ENCODE peak calls at places on chromosomes 11 and 22, in ten cellular contexts. U, O, A, X, V, F, K, Z, T and N are unnamed samples. For H3K4me1, the result is how much of the 10 kb centered on the place peaks cover.

GRCh38 chr22:24432059-24432853 is 4.9 kb downstream of the ADORA2A start:
- DNase-seq in V (no peak), X (no peak), F (no peak), T (no peak), O (no peak), A (peak), U (peak), K (peak), Z (peak), N (peak)

GRCh38 chr22:50526849-50527801 is 1.7 kb upstream of the SCO2 start:
- DNase-seq in K (peak), X (no peak), V (no peak), U (no peak), F (no peak), A (peak), Z (peak), O (no peak), T (no peak), N (no peak)

GRCh38 chr11:72609045-72609444 is 65.2 kb downstream of the PDE2A start:
- DNase-seq in T (no peak), V (no peak), Z (no peak), K (peak), O (no peak), A (peak), F (no peak), X (no peak), U (peak), N (no peak)

GRCh38 chr11:123072279-123072678 is 10.3 kb upstream of the HSPA8 start:
- DNase-seq in F (no peak), X (peak), K (no peak), Z (no peak), T (no peak), O (no peak), A (no peak), V (no peak), U (no peak), N (no peak)

GRCh38 chr11:119361056-119361787 is 14.7 kb upstream of the MFRP start:
- DNase-seq in X (peak), A (peak), V (no peak), U (peak), F (peak), K (peak), Z (peak), T (no peak), O (no peak), N (peak)

GRCh38 chr22:39360674-39361413 is 11.1 kb downstream of the SYNGR1 start:
- DNase-seq in V (no peak), A (no peak), K (no peak), Z (no peak), U (no peak), X (peak), T (no peak), O (no peak), F (no peak), N (no peak)

GRCh38 chr22:38220163-38220562 is 18.4 kb downstream of the MAFF start:
- DNase-seq in X (no peak), K (no peak), V (no peak), F (no peak), U (peak), O (no peak), A (no peak), T (no peak), Z (no peak), N (no peak)

GRCh38 chr11:63536669-63537292 is at the start of gene PLAAT4:
- DNase-seq in F (no peak), U (peak), K (peak), O (no peak), A (no peak), X (peak), V (no peak), T (no peak), Z (no peak), N (peak)

GRCh38 chr11:78741794-78742193 is 167.1 kb upstream of the NARS2 start:
- DNase-seq in T (no peak), X (no peak), U (no peak), V (no peak), K (no peak), F (no peak), Z (no peak), O (no peak), A (no peak), N (no peak)

GRCh38 chr11:71454470-71455113 is 1.6 kb downstream of the NADSYN1 start:
- DNase-seq in A (peak), X (no peak), F (no peak), Z (no peak), K (no peak), O (no peak), T (no peak), V (no peak), U (no peak), N (no peak)

GRCh38 chr22:49515486-49515885 is 312.2 kb downstream of the BRD1 start:
- DNase-seq in X (no peak), F (no peak), K (no peak), O (no peak), Z (no peak), A (peak), T (no peak), U (no peak), V (no peak), N (no peak)

GRCh38 chr22:36253523-36254490 is 874 bp downstream of the APOL1 start:
- DNase-seq in X (no peak), T (no peak), K (no peak), U (peak), V (no peak), O (no peak), F (no peak), A (no peak), Z (no peak), N (peak)

GRCh38 chr22:27842236-27842993 is 40.9 kb upstream of the MN1 start:
- DNase-seq in Z (no peak), T (no peak), V (no peak), U (no peak), X (no peak), A (no peak), O (no peak), F (no peak), K (no peak), N (no peak)

GRCh38 chr11:77407613-77408012 is 66.3 kb downstream of the PAK1 start:
- DNase-seq in T (no peak), Z (no peak), X (peak), V (peak), A (no peak), K (peak), F (no peak), O (no peak), U (peak), N (peak)

GRCh38 chr11:2325719-2326118 is 23.9 kb downstream of the TSPAN32 start:
- DNase-seq in A (no peak), O (no peak), X (peak), F (no peak), T (no peak), V (no peak), U (peak), Z (peak), K (peak), N (no peak)

GRCh38 chr22:39234157-39234793 is 10.5 kb downstream of the PDGFB start:
- DNase-seq in U (no peak), A (no peak), Z (no peak), X (no peak), O (no peak), T (no peak), F (peak), V (no peak), K (peak), N (no peak)

GRCh38 chr11:44626645-44627044 is 61.2 kb downstream of the CD82 start:
- DNase-seq in F (no peak), T (no peak), A (no peak), K (no peak), V (no peak), X (no peak), U (no peak), Z (no peak), O (no peak), N (no peak)

GRCh38 chr22:32237021-32237420 is 18.1 kb downstream of the SLC5A4 start:
- DNase-seq in F (no peak), A (no peak), K (no peak), U (no peak), X (no peak), V (no peak), Z (no peak), T (no peak), O (no peak), N (no peak)

GRCh38 chr11:45144126-45145082 is 2.0 kb upstream of the PRDM11 start:
- DNase-seq in V (no peak), K (no peak), U (no peak), X (no peak), F (no peak), Z (peak), A (peak), T (no peak), O (no peak), N (no peak)

GRCh38 chr11:113596658-113597057 is 109.5 kb downstream of the TMPRSS5 start:
- DNase-seq in A (no peak), Z (no peak), V (no peak), T (no peak), F (no peak), K (no peak), O (no peak), X (no peak), U (no peak), N (no peak)

GRCh38 chr22:19723990-19724827 is 870 bp downstream of the GP1BB start:
- DNase-seq in T (no peak), V (no peak), K (peak), X (no peak), Z (no peak), F (peak), A (peak), U (no peak), O (no peak), N (no peak)

GRCh38 chr22:21026783-21027692 is 5.3 kb downstream of the SLC7A4 start:
- DNase-seq in O (no peak), F (no peak), V (no peak), X (no peak), T (no peak), U (peak), Z (peak), K (peak), A (no peak), N (peak)

GRCh38 chr11:4610258-4610935 is 2.4 kb upstream of the TRIM68 start:
- DNase-seq in K (no peak), F (no peak), Z (no peak), T (no peak), V (no peak), X (no peak), U (peak), A (peak), O (no peak), N (no peak)

GRCh38 chr11:107851704-107852315 is 6.8 kb downstream of the SLC35F2 start:
- DNase-seq in V (no peak), Z (no peak), F (no peak), O (no peak), X (no peak), T (no peak), U (no peak), A (no peak), K (no peak), N (no peak)

GRCh38 chr22:48077699-48078098 is 1315.2 kb downstream of the TBC1D22A start:
- DNase-seq in V (no peak), K (no peak), U (no peak), O (no peak), Z (peak), A (no peak), T (no peak), X (no peak), F (no peak), N (no peak)

GRCh38 chr11:1521382-1522080 is 35.0 kb upstream of the MOB2 start:
- DNase-seq in U (no peak), X (no peak), F (no peak), Z (no peak), A (peak), K (no peak), V (no peak), T (no peak), O (no peak), N (no peak)

GRCh38 chr22:44182591-44183588 is 2.2 kb downstream of the PARVG start:
- DNase-seq in O (peak), A (peak), U (no peak), Z (peak), T (no peak), K (no peak), F (no peak), X (no peak), V (no peak), N (no peak)

GRCh38 chr11:69396051-69396947 is 85.2 kb upstream of the LINC01488 start:
- DNase-seq in X (no peak), V (no peak), F (no peak), A (no peak), U (no peak), K (no peak), O (no peak), T (no peak), Z (peak), N (no peak)

GRCh38 chr11:64856382-64857227 is 12.2 kb upstream of the CDC42BPG start:
- DNase-seq in O (peak), X (no peak), T (no peak), F (no peak), A (no peak), V (peak), K (peak), U (peak), Z (peak), N (peak)

GRCh38 chr11:210122-210802 is 2.8 kb downstream of the RIC8A start:
- DNase-seq in X (no peak), T (no peak), F (no peak), U (peak), V (no peak), O (no peak), A (no peak), K (peak), Z (peak), N (peak)

GRCh38 chr22:17918840-17919239 is 105.5 kb downstream of the MICAL3 start:
- DNase-seq in O (no peak), Z (no peak), V (no peak), A (no peak), T (no peak), K (peak), F (no peak), X (no peak), U (peak), N (no peak)

GRCh38 chr22:23239429-23239828 is 59.1 kb downstream of the BCR start:
- DNase-seq in T (no peak), O (no peak), U (no peak), K (no peak), X (no peak), V (no peak), Z (no peak), A (no peak), F (no peak), N (no peak)

GRCh38 chr22:17120281-17120680 is 879 bp downstream of the TMEM121B start:
- DNase-seq in F (peak), V (no peak), A (no peak), T (peak), O (peak), X (peak), K (peak), Z (peak), U (peak), N (no peak)

GRCh38 chr22:25630446-25630845 is 66.0 kb downstream of the GRK3 start:
- DNase-seq in Z (no peak), U (no peak), X (no peak), O (no peak), K (peak), V (no peak), T (no peak), A (no peak), F (no peak), N (no peak)

GRCh38 chr11:46450846-46451470 is 59.4 kb upstream of the CHRM4 start:
- DNase-seq in X (no peak), U (no peak), Z (no peak), T (no peak), A (no peak), O (no peak), F (no peak), V (no peak), K (peak), N (no peak)

GRCh38 chr11:15618583-15619032 is 503.9 kb downstream of the INSC start:
- DNase-seq in K (no peak), O (no peak), X (no peak), Z (no peak), A (no peak), T (no peak), U (no peak), V (no peak), F (no peak), N (no peak)

GRCh38 chr11:15615412-15616096 is 500.8 kb downstream of the INSC start:
- DNase-seq in T (no peak), X (no peak), F (peak), A (no peak), V (no peak), O (no peak), K (no peak), Z (no peak), U (no peak), N (no peak)

GRCh38 chr11:15617126-15617525 is 502.4 kb downstream of the INSC start:
- DNase-seq in X (no peak), F (no peak), T (no peak), O (no peak), Z (no peak), V (no peak), A (no peak), U (no peak), K (no peak), N (no peak)

GRCh38 chr11:15613799-15614198 is 499.1 kb downstream of the INSC start:
- DNase-seq in Z (no peak), T (no peak), K (no peak), X (no peak), U (no peak), F (no peak), A (no peak), V (no peak), O (no peak), N (no peak)

DNA sequence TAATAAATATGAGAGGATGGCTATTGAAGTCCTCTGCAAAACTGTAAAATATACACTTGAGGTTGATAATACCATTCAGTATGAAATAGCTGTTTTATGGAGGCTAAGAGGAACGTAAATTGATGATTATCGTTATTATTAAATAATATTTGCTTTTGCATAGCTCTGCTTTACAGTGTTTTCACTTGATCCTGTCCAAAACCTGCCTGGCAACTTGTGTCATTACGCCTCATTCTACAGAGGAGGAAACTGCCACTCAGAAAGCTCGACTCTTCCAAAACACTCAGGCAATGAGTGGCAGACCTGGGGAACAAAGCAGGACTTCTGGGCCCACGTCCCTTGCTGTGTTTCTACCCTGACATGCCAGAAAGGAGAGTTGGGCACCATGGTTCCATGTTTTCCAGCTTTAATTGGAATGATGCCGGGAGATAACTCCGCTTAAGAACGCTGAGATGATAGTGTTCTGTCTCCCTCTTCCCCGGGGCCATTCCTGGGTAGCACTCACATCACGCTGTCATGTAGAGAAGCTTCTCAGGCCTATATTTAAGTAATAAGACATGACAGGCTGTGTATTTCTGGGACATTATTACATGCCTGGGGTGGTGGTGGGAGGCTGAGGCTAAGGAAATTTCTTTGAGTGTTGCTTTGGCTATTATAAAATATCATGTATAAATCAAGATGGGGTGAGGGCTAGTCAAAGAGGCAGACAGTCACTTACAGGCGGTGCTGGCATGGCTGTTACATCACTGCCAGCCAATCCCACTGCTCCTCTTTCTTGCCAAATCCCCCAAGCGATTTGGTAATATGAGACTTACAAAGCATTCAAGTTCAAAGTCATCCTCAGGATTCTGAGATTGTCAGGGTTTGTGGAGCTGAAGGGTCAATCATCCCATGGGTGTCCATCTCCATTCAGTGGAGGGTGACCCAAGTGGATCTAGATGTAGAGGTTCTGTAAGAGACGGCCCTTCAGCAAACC is 501.7 kb downstream of the INSC start:
- DNase-seq in U (no peak), X (no peak), T (no peak), K (no peak), A (no peak), O (no peak), F (no peak), V (no peak), Z (no peak), N (no peak)
- H3K4me1 ChIP-seq in U (under half), X (under half), T (under half), K (under half), A (under half), O (under half), F (under half), V (under half), Z (under half), N (under half)

DNA sequence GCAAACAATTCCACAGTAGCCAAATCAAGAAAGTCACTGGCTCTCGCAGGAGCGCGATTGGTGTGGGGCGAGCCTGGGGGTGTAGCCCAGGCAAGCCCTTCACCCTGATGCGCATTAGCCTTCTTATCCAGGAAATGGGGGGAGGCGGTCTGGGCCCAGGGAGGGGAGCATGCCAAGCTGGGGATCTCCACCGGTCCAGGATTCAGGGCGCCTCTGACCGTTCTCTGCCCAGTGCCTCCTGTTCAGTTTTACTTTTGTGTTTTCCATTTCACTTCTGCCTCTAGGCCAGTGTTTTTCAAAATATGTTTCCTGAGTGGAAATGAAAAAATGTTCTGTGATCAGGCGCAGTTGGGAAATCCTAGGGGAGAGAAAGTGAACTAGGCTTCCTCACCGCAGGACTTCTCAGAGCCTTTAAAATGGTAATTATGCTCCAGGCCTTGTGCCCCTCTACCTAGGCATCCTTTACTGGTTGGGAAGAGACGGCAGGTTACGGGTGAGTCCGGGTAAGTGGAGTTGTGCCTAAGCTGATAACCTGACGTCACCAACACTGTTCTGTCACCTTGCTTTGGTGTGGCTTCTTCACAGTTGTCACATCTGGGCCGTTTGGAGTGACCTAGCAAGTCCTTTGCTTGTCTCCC is 18.4 kb downstream of the LRP5 start:
- DNase-seq in V (no peak), K (no peak), A (no peak), O (no peak), X (no peak), U (no peak), F (no peak), T (no peak), Z (no peak), N (no peak)
- H3K4me1 ChIP-seq in V (half or more), K (under half), A (under half), O (under half), X (under half), U (under half), F (under half), T (under half), Z (half or more), N (under half)

DNA sequence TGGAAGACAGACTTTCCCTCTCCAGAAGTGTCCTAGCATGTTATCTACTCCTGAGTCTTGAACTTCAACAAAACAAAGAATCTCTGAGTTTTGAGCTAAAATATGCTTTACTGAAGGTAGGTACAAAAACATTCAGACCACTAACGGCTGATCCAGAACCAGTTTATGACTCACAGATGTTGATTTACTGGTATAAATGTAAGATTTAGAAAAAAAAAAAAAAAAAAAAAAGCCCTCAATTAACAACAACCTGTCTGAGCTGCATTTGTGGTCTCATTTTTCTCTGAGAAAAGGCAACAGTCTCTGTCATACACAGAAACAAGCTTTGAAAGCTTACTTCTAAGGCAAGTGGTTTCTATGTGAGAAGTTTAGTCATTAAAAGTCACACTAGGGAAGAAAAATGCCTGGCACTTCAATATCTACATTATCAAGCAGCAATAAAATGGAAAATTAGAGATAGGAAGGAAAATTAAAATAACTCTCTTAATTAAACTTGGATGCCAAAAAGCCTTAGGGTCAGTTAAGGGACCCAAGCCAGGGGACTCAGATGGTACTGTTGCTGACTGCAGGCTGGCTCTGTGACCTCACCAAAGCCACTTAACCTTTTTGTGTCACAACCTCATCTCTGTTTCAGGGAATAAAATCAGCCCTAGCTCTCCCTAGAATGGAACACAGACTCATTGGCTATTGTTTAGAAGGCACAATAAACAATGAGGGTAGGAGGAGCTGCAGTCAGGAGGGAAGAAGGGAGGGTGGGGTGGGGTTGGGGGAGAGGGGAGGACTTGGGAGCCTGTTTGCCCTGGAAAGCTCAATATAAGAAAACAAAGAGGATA is 61.7 kb downstream of the ETS1 start:
- DNase-seq in X (no peak), T (no peak), U (peak), K (peak), O (no peak), V (no peak), Z (no peak), A (no peak), F (no peak), N (no peak)
- H3K4me1 ChIP-seq in X (under half), T (under half), U (under half), K (under half), O (under half), V (under half), Z (under half), A (half or more), F (under half), N (under half)

GRCh38 chr11:93532285-93532789 is 10.9 kb downstream of the SMCO4 start:
- DNase-seq in T (no peak), A (no peak), K (peak), U (peak), O (no peak), Z (no peak), X (no peak), V (no peak), F (no peak), N (no peak)
- H3K4me1 ChIP-seq in T (under half), A (under half), K (under half), U (under half), O (under half), Z (under half), X (under half), V (under half), F (under half), N (under half)